ENCODE peak calls at places on chromosomes 7 and 10, in six cellular contexts. One of them, this sample, is unnamed.

GRCh38 chr10:114413398-114413797 is 9.1 kb upstream of the AFAP1L2 start:
- DNase-seq in cerebellar cortex: no peak
- DNase-seq in NCI-H1092: no peak
- DNase-seq in posterior cingulate gyrus: peak; percentile 58
- DNase-seq in HEK293T: no peak
- DNase-seq in D341Med: no peak
- DNase-seq in this sample: no peak

GRCh38 chr10:125013529-125013872 is 71.6 kb downstream of the ZRANB1 start:
- DNase-seq in NCI-H1092: no peak
- DNase-seq in D341Med: no peak
- DNase-seq in HEK293T: no peak
- DNase-seq in posterior cingulate gyrus: no peak
- DNase-seq in cerebellar cortex: no peak
- DNase-seq in this sample: no peak

GRCh38 chr7:132161231-132161915 is 414.9 kb downstream of the PLXNA4 start:
- DNase-seq in cerebellar cortex: peak; percentile 44
- DNase-seq in posterior cingulate gyrus: no peak
- DNase-seq in NCI-H1092: no peak
- DNase-seq in HEK293T: no peak
- DNase-seq in D341Med: no peak
- DNase-seq in this sample: peak; percentile 4

GRCh38 chr10:123154943-123155505 is 822 bp downstream of the BUB3 start:
- DNase-seq in posterior cingulate gyrus: no peak
- DNase-seq in cerebellar cortex: no peak
- DNase-seq in D341Med: no peak
- DNase-seq in NCI-H1092: no peak
- DNase-seq in HEK293T: peak; percentile 65
- DNase-seq in this sample: peak; percentile 20

GRCh38 chr7:81248420-81248819 is 329.6 kb upstream of the SEMA3C start:
- DNase-seq in cerebellar cortex: no peak
- DNase-seq in posterior cingulate gyrus: no peak
- DNase-seq in NCI-H1092: no peak
- DNase-seq in HEK293T: no peak
- DNase-seq in D341Med: no peak
- DNase-seq in this sample: no peak

GRCh38 chr7:92694211-92694610 is 104.0 kb upstream of the FAM133B start:
- DNase-seq in D341Med: no peak
- DNase-seq in cerebellar cortex: no peak
- DNase-seq in HEK293T: no peak
- DNase-seq in NCI-H1092: no peak
- DNase-seq in posterior cingulate gyrus: no peak
- DNase-seq in this sample: no peak

GRCh38 chr10:63375458-63375857 is 90.3 kb downstream of the JMJD1C start:
- DNase-seq in HEK293T: no peak
- DNase-seq in D341Med: no peak
- DNase-seq in NCI-H1092: no peak
- DNase-seq in cerebellar cortex: no peak
- DNase-seq in posterior cingulate gyrus: no peak
- DNase-seq in this sample: no peak

GRCh38 chr10:86042161-86042560 is 324.4 kb downstream of the GRID1 start:
- DNase-seq in cerebellar cortex: no peak
- DNase-seq in NCI-H1092: no peak
- DNase-seq in posterior cingulate gyrus: no peak
- DNase-seq in D341Med: no peak
- DNase-seq in HEK293T: no peak
- DNase-seq in this sample: no peak

GRCh38 chr10:87850742-87851205 is 12.6 kb downstream of the KLLN start:
- DNase-seq in cerebellar cortex: peak; percentile 93
- DNase-seq in posterior cingulate gyrus: peak; percentile 43
- DNase-seq in NCI-H1092: peak; percentile 10
- DNase-seq in D341Med: peak; percentile 61
- DNase-seq in HEK293T: peak; percentile 61
- DNase-seq in this sample: no peak

GRCh38 chr7:158372400-158373302 is 215.0 kb downstream of the PTPRN2 start:
- DNase-seq in HEK293T: no peak
- DNase-seq in cerebellar cortex: no peak
- DNase-seq in D341Med: no peak
- DNase-seq in NCI-H1092: no peak
- DNase-seq in posterior cingulate gyrus: no peak
- DNase-seq in this sample: no peak

GRCh38 chr7:16428182-16428581 is 6.8 kb upstream of the CRPPA start:
- DNase-seq in D341Med: no peak
- DNase-seq in posterior cingulate gyrus: no peak
- DNase-seq in NCI-H1092: no peak
- DNase-seq in HEK293T: no peak
- DNase-seq in cerebellar cortex: no peak
- DNase-seq in this sample: no peak

GRCh38 chr7:158779061-158779992 is 50.0 kb downstream of the ESYT2 start:
- DNase-seq in NCI-H1092: no peak
- DNase-seq in cerebellar cortex: no peak
- DNase-seq in D341Med: no peak
- DNase-seq in HEK293T: no peak
- DNase-seq in posterior cingulate gyrus: no peak
- DNase-seq in this sample: no peak

GRCh38 chr10:80465839-80466590 is 11.9 kb downstream of the TSPAN14 start:
- DNase-seq in D341Med: no peak
- DNase-seq in NCI-H1092: no peak
- DNase-seq in cerebellar cortex: no peak
- DNase-seq in posterior cingulate gyrus: no peak
- DNase-seq in HEK293T: no peak
- DNase-seq in this sample: no peak

GRCh38 chr10:49632406-49633317 is 18.8 kb downstream of the CHAT start:
- DNase-seq in D341Med: no peak
- DNase-seq in cerebellar cortex: no peak
- DNase-seq in HEK293T: no peak
- DNase-seq in NCI-H1092: no peak
- DNase-seq in posterior cingulate gyrus: no peak
- DNase-seq in this sample: no peak

GRCh38 chr10:31322647-31323046 is 3.6 kb downstream of the ZEB1 start:
- DNase-seq in HEK293T: no peak
- DNase-seq in D341Med: no peak
- DNase-seq in NCI-H1092: no peak
- DNase-seq in cerebellar cortex: peak; percentile 71
- DNase-seq in posterior cingulate gyrus: no peak
- DNase-seq in this sample: no peak

GRCh38 chr7:43884617-43885016 is 15.3 kb upstream of the MRPS24 start:
- DNase-seq in D341Med: no peak
- DNase-seq in HEK293T: no peak
- DNase-seq in NCI-H1092: no peak
- DNase-seq in cerebellar cortex: no peak
- DNase-seq in posterior cingulate gyrus: no peak
- DNase-seq in this sample: no peak

GRCh38 chr10:79127151-79127961 is 58.6 kb downstream of the ZMIZ1 start:
- DNase-seq in NCI-H1092: no peak
- DNase-seq in HEK293T: no peak
- DNase-seq in posterior cingulate gyrus: no peak
- DNase-seq in cerebellar cortex: no peak
- DNase-seq in D341Med: no peak
- DNase-seq in this sample: peak; percentile 17

GRCh38 chr10:89373916-89374711 is 3.7 kb upstream of the IFIT1B start:
- DNase-seq in NCI-H1092: peak; percentile 2
- DNase-seq in D341Med: no peak
- DNase-seq in posterior cingulate gyrus: peak; percentile 82
- DNase-seq in cerebellar cortex: peak; percentile 94
- DNase-seq in HEK293T: no peak
- DNase-seq in this sample: peak; percentile 54

GRCh38 chr10:131215776-131216175 is 95.7 kb downstream of the TCERG1L start:
- DNase-seq in posterior cingulate gyrus: no peak
- DNase-seq in D341Med: no peak
- DNase-seq in NCI-H1092: no peak
- DNase-seq in cerebellar cortex: no peak
- DNase-seq in HEK293T: no peak
- DNase-seq in this sample: no peak

GRCh38 chr7:70432567-70433001 is 699.4 kb upstream of the GALNT17 start:
- DNase-seq in posterior cingulate gyrus: no peak
- DNase-seq in cerebellar cortex: peak; percentile 99
- DNase-seq in D341Med: no peak
- DNase-seq in NCI-H1092: peak; percentile 98
- DNase-seq in HEK293T: peak; percentile 76
- DNase-seq in this sample: peak; percentile 73

GRCh38 chr7:2936891-2937580 is 92.9 kb upstream of the GNA12 start:
- DNase-seq in NCI-H1092: no peak
- DNase-seq in D341Med: peak; percentile 21
- DNase-seq in posterior cingulate gyrus: no peak
- DNase-seq in HEK293T: no peak
- DNase-seq in cerebellar cortex: no peak
- DNase-seq in this sample: no peak

GRCh38 chr7:774161-775109 is 47.4 kb upstream of the PRKAR1B start:
- DNase-seq in cerebellar cortex: peak; percentile 76
- DNase-seq in D341Med: peak; percentile 94
- DNase-seq in HEK293T: peak; percentile 79
- DNase-seq in posterior cingulate gyrus: peak; percentile 64
- DNase-seq in NCI-H1092: no peak
- DNase-seq in this sample: no peak

GRCh38 chr10:84574101-84574500 is 245.7 kb downstream of the CCSER2 start:
- DNase-seq in HEK293T: no peak
- DNase-seq in cerebellar cortex: no peak
- DNase-seq in D341Med: no peak
- DNase-seq in posterior cingulate gyrus: no peak
- DNase-seq in NCI-H1092: peak; percentile 20
- DNase-seq in this sample: no peak

GRCh38 chr7:118803-119376 is 73.5 kb upstream of the FAM20C start:
- DNase-seq in HEK293T: no peak
- DNase-seq in D341Med: no peak
- DNase-seq in NCI-H1092: no peak
- DNase-seq in cerebellar cortex: no peak
- DNase-seq in posterior cingulate gyrus: no peak
- DNase-seq in this sample: no peak